ENCODE peak calls at places on chromosome 14, in nine cellular contexts. C, I, B, P, M, G, Z, L and O are unnamed samples.

GRCh38 chr14:55781046-55781445 is 201.0 kb downstream of the KTN1 start:
- DNase-seq in P (no peak), L (no peak), G (no peak), C (no peak), Z (no peak), M (no peak), B (no peak), I (no peak), O (no peak)

GRCh38 chr14:104385189-104386135 is 194.1 kb upstream of the C14orf180 start:
- DNase-seq in I (no peak), B (peak), L (no peak), M (no peak), C (no peak), Z (no peak), P (no peak), G (no peak), O (peak)

GRCh38 chr14:30779210-30779609 is 95.1 kb upstream of the COCH start:
- DNase-seq in B (no peak), I (no peak), P (peak), G (no peak), C (no peak), Z (no peak), M (no peak), L (no peak), O (no peak)

GRCh38 chr14:54127526-54127925 is 170.9 kb upstream of the BMP4 start:
- DNase-seq in P (peak), C (no peak), B (no peak), Z (no peak), I (no peak), G (no peak), M (no peak), L (no peak), O (no peak)

GRCh38 chr14:40983604-40984003 is 623.1 kb upstream of the LRFN5 start:
- DNase-seq in G (no peak), P (peak), I (no peak), L (no peak), M (no peak), Z (no peak), B (no peak), C (no peak), O (no peak)

GRCh38 chr14:84254205-84254788 is 1275.6 kb upstream of the FLRT2 start:
- DNase-seq in G (no peak), C (no peak), I (no peak), L (peak), B (peak), M (peak), Z (no peak), P (no peak), O (no peak)

GRCh38 chr14:24067133-24068082 is 4.0 kb upstream of the CPNE6 start:
- DNase-seq in C (no peak), L (no peak), Z (no peak), I (no peak), G (no peak), P (no peak), M (no peak), B (no peak), O (no peak)

GRCh38 chr14:87613856-87614255 is 379.1 kb downstream of the GALC start:
- DNase-seq in M (no peak), C (no peak), B (no peak), P (no peak), G (no peak), Z (no peak), L (no peak), I (no peak), O (no peak)

GRCh38 chr14:101372894-101373640 is 188.2 kb upstream of the DIO3 start:
- DNase-seq in C (no peak), Z (no peak), P (no peak), L (no peak), G (no peak), I (no peak), M (no peak), B (no peak), O (no peak)

GRCh38 chr14:68143341-68143807 is 323.8 kb downstream of the RAD51B start:
- DNase-seq in P (peak), C (no peak), Z (no peak), L (no peak), M (no peak), I (no peak), G (no peak), B (peak), O (peak)

GRCh38 chr14:28375295-28375694 is 391.3 kb upstream of the FOXG1 start:
- DNase-seq in C (no peak), P (no peak), I (no peak), M (no peak), Z (no peak), G (no peak), B (no peak), L (peak), O (no peak)

GRCh38 chr14:50773632-50774541 is 57.1 kb downstream of the NIN start:
- DNase-seq in Z (peak), M (no peak), P (peak), L (peak), G (peak), I (no peak), B (no peak), C (no peak), O (no peak)

GRCh38 chr14:55926007-55926406 is 192.2 kb upstream of the PELI2 start:
- DNase-seq in G (no peak), P (no peak), C (no peak), B (no peak), Z (no peak), M (no peak), L (no peak), I (no peak), O (no peak)

GRCh38 chr14:103006106-103006505 is 51.2 kb downstream of the CDC42BPB start:
- DNase-seq in L (no peak), C (no peak), B (no peak), I (no peak), Z (no peak), P (no peak), G (no peak), M (no peak), O (no peak)

GRCh38 chr14:100677152-100677924 is 49.4 kb upstream of the DLK1 start:
- DNase-seq in I (no peak), B (peak), Z (no peak), P (no peak), G (no peak), C (no peak), M (no peak), L (no peak), O (no peak)

GRCh38 chr14:24392327-24393098 is 6.3 kb upstream of the NYNRIN start:
- DNase-seq in M (peak), C (no peak), L (no peak), P (peak), B (no peak), G (no peak), I (no peak), Z (no peak), O (no peak)

GRCh38 chr14:70821916-70822705 is 12.8 kb upstream of the MAP3K9 start:
- DNase-seq in I (peak), L (peak), Z (no peak), P (peak), G (peak), M (no peak), C (no peak), B (peak), O (peak)

GRCh38 chr14:36217732-36218131 is 41.2 kb upstream of the PTCSC3 start:
- DNase-seq in P (no peak), M (no peak), I (no peak), L (no peak), G (no peak), C (no peak), Z (no peak), B (no peak), O (no peak)